ENCODE peak calls at places on chromosomes 1 and 21, in nine cellular contexts. L is brain microvascular endothelial cell, H is GM12865, M is fibroblast of mammary gland, F is lower lobe of right lung, C is suprapubic skin, U is uterus, Z is pancreas, N is keratinocyte. I is an unnamed sample.

GRCh38 chr1:198443374-198444233 is 96.9 kb downstream of the ATP6V1G3 start:
- DNase-seq in F (no peak), N (peak; percentile 84), L (peak; percentile 91), M (peak; percentile 97), U (no peak), Z (no peak), C (no peak), H (no peak), I (peak; percentile 93)

GRCh38 chr1:208917281-208917680 is 666.2 kb upstream of the CAMK1G start:
- DNase-seq in N (no peak), F (no peak), U (no peak), C (no peak), M (no peak), H (no peak), Z (no peak), L (no peak), I (no peak)

GRCh38 chr1:236321101-236321500 is 39.3 kb upstream of the ERO1B start:
- DNase-seq in H (no peak), M (no peak), C (no peak), U (no peak), L (no peak), Z (no peak), F (no peak), N (no peak), I (no peak)

GRCh38 chr21:44854664-44855446 is 18.6 kb downstream of the PTTG1IP start:
- DNase-seq in H (no peak), C (no peak), U (no peak), F (no peak), N (no peak), M (no peak), L (no peak), Z (peak; percentile 47), I (no peak)

GRCh38 chr1:66542314-66542713 is 8.4 kb downstream of the SGIP1 start:
- DNase-seq in F (no peak), L (no peak), N (no peak), Z (no peak), U (no peak), H (no peak), M (no peak), C (no peak), I (no peak)

GRCh38 chr1:185453496-185454192 is 136.6 kb upstream of the IVNS1ABP start:
- DNase-seq in F (no peak), H (no peak), N (no peak), C (no peak), L (peak; percentile 74), U (no peak), Z (no peak), M (no peak), I (peak; percentile 55)

GRCh38 chr1:168340796-168341510 is 60.3 kb downstream of the TBX19 start:
- DNase-seq in U (no peak), L (no peak), F (no peak), M (no peak), Z (no peak), C (no peak), H (peak; percentile 49), N (no peak), I (no peak)

GRCh38 chr1:10909697-10910489 is 102.6 kb upstream of the TARDBP start:
- DNase-seq in L (no peak), Z (peak; percentile 87), N (no peak), U (peak; percentile 22), C (no peak), F (peak; percentile 86), H (peak; percentile 72), M (peak; percentile 17), I (no peak)

GRCh38 chr1:16375521-16376359 is 8.7 kb downstream of the SZRD1 start:
- DNase-seq in H (no peak), L (peak; percentile 78), F (no peak), Z (no peak), U (no peak), C (no peak), M (no peak), N (no peak), I (peak; percentile 70)

GRCh38 chr1:197838836-197839235 is 63.6 kb upstream of the DENND1B start:
- DNase-seq in F (no peak), L (peak; percentile 74), C (no peak), N (peak; percentile 21), M (peak; percentile 90), H (no peak), U (no peak), Z (no peak), I (peak; percentile 84)

GRCh38 chr1:157678721-157679120 is 21.8 kb downstream of the FCRL3 start:
- DNase-seq in F (no peak), U (no peak), L (no peak), H (no peak), C (no peak), Z (no peak), M (no peak), N (no peak), I (no peak)

GRCh38 chr1:187691439-187691838 is 862.7 kb downstream of the PLA2G4A start:
- DNase-seq in F (no peak), H (no peak), L (peak; percentile 67), N (peak; percentile 82), C (no peak), Z (no peak), U (no peak), M (peak; percentile 96), I (peak; percentile 92)

GRCh38 chr1:111802110-111802509 is 46.4 kb downstream of the DDX20 start:
- DNase-seq in U (no peak), Z (no peak), M (no peak), C (no peak), F (no peak), N (no peak), L (no peak), H (no peak), I (no peak)

GRCh38 chr1:116498789-116499628 is 71.8 kb downstream of the CD58 start:
- DNase-seq in U (peak; percentile 26), H (peak; percentile 65), F (no peak), Z (no peak), L (peak; percentile 66), C (no peak), M (peak; percentile 71), N (no peak), I (no peak)

GRCh38 chr1:151718011-151718431 is 1.4 kb upstream of the CELF3 start:
- DNase-seq in L (no peak), C (no peak), M (peak; percentile 13), Z (no peak), H (no peak), U (no peak), F (no peak), N (no peak), I (no peak)

GRCh38 chr1:202619528-202619927 is 90.7 kb downstream of the SYT2 start:
- DNase-seq in F (no peak), L (no peak), C (no peak), H (no peak), Z (peak; percentile 10), U (no peak), M (no peak), N (no peak), I (no peak)

GRCh38 chr1:246066553-246066952 is 440.5 kb downstream of the SMYD3 start:
- DNase-seq in L (no peak), C (no peak), H (no peak), U (no peak), Z (no peak), F (no peak), N (no peak), M (no peak), I (no peak)

GRCh38 chr1:153617677-153618076 is 1.6 kb upstream of the S100A14 start:
- DNase-seq in M (peak; percentile 60), H (no peak), L (no peak), Z (peak; percentile 77), U (peak; percentile 41), F (no peak), N (no peak), C (peak; percentile 87), I (no peak)
- TF ChIP-seq CTCF in M (peak; percentile 51), H (no peak), L (no peak), Z (peak; percentile 57), U (peak; percentile 21), F (no peak), N (peak; percentile 80), C (peak; percentile 64), I (peak; percentile 61)

GRCh38 chr1:9069324-9070100 is at the start of gene SLC2A5:
- DNase-seq in C (no peak), N (no peak), U (peak; percentile 55), Z (no peak), M (peak; percentile 54), H (peak; percentile 96), F (peak; percentile 51), L (no peak), I (peak; percentile 50)
- H3K4me3 ChIP-seq in C (peak within 1 kb of the TSS; percentile 24), N (no peak within 1 kb of the TSS), U (peak within 1 kb of the TSS; percentile 11), Z (no peak within 1 kb of the TSS), M (no peak within 1 kb of the TSS), H (peak within 1 kb of the TSS; percentile 75), F (peak within 1 kb of the TSS; percentile 14), L (no peak within 1 kb of the TSS), I (peak within 1 kb of the TSS; percentile 36)

GRCh38 chr1:57232500-57232899 is 191.4 kb downstream of the DAB1 start:
- DNase-seq in C (no peak), Z (no peak), N (no peak), H (no peak), U (no peak), M (peak; percentile 6), L (no peak), F (no peak), I (no peak)
- TF ChIP-seq CTCF in C (no peak), Z (no peak), N (peak; percentile 14), H (no peak), U (no peak), M (no peak), L (no peak), F (no peak), I (no peak)

GRCh38 chr1:207091185-207091906 is 2.7 kb downstream of the C4BPB start:
- DNase-seq in C (no peak), H (no peak), F (no peak), L (no peak), N (no peak), U (no peak), Z (no peak), M (no peak), I (no peak)

GRCh38 chr1:207088731-207089626 is at the start of gene C4BPB:
- DNase-seq in L (no peak), Z (no peak), M (no peak), U (no peak), C (no peak), H (no peak), N (no peak), F (no peak), I (no peak)

GRCh38 chr1:207088161-207088560 is 499 bp upstream of the C4BPB start:
- DNase-seq in H (no peak), U (no peak), F (no peak), C (no peak), L (no peak), M (no peak), N (no peak), Z (no peak), I (no peak)

GRCh38 chr1:207085887-207086286 is 2.8 kb upstream of the C4BPB start:
- DNase-seq in C (no peak), N (no peak), L (no peak), F (no peak), Z (no peak), U (no peak), H (no peak), M (no peak), I (no peak)

DNA sequence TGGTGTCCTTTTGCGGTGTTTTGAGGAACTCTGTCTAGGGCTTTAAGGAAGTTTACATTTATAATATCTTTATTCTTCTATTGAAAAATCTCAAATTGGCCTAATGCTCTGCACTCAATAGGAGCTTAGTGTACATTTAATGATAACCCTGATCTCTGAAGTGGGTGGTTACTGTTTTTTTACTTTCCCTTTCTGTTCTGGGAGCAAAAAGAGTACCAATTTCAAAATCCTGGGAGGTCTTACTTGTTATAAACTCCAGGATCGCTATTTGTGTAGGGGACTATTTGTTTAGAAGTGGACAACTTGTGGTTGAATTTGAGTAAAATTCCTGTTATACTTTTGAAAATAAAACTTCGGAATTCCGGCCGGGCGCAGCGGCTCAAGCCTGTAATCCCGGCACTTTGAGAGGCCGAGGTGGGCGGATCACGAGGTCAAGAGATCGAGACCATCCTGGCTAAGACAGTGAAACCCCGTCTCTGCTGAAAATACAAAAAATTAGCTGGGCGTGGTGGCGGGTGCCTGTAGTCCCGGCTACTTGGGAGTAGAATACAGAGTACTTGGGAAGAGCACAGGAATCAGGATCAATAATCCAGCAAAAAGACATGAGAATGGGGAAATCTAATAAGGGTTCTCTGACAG is 1.1 kb downstream of the C4BPB start:
- DNase-seq in C (no peak), U (no peak), F (no peak), M (no peak), H (no peak), N (no peak), Z (no peak), L (no peak), I (no peak)
- H3K4me3 ChIP-seq in C (no peak overlapping the region), U (no peak overlapping the region), F (peak overlapping the region; percentile 17), M (no peak overlapping the region), H (no peak overlapping the region), N (no peak overlapping the region), Z (no peak overlapping the region), L (no peak overlapping the region), I (no peak overlapping the region)

I was measured in foreskin fibroblast.